ENCODE peak calls at places on chromosome X, in eight cellular contexts. P is CD8-positive, alpha-beta memory T cell; X is NCI-H82; R is stimulated activated CD4-positive, alpha-beta T cell treated with anti-CD3 and anti-CD28 coated beads, Interleukin-15, amount 100 ng/mL, for 1 hour; K is retina; I is activated naive CD4-positive, alpha-beta T cell treated with anti-CD3 and anti-CD28 coated beads for 36 hours; J is midbrain; D is NCI-H2081. B is an unnamed sample.
A peak's percentile ranks its signal among the peaks of the same experiment; 100 is the strongest.

GRCh38 chrX:11214346-11215190 is 78.6 kb upstream of the AMELX start:
- DNase-seq in P (no peak), X (no peak), R (no peak), K (no peak), I (no peak), J (no peak), D (no peak), B (no peak)

GRCh38 chrX:31117195-31117594 is 45.4 kb upstream of the FTHL17 start:
- DNase-seq in P (no peak), X (no peak), R (no peak), K (no peak), I (no peak), J (no peak), D (no peak), B (no peak)

GRCh38 chrX:78527263-78527662 is 131.9 kb downstream of the RTL3 start:
- DNase-seq in P (no peak), X (no peak), R (no peak), K (no peak), I (peak; percentile 32), J (no peak), D (no peak), B (no peak)

GRCh38 chrX:46561931-46562721 is 11.4 kb upstream of the CHST7 start:
- DNase-seq in P (no peak), X (no peak), R (no peak), K (no peak), I (no peak), J (peak; percentile 3), D (no peak), B (no peak)

GRCh38 chrX:79573760-79574159 is 206.6 kb upstream of the ITM2A start:
- DNase-seq in P (no peak), X (no peak), R (no peak), K (no peak), I (no peak), J (no peak), D (no peak), B (no peak)

GRCh38 chrX:147877726-147878125 is 34.0 kb upstream of the FMR1 start:
- DNase-seq in P (no peak), X (no peak), R (no peak), K (no peak), I (no peak), J (no peak), D (no peak), B (no peak)

GRCh38 chrX:46715997-46716396 is 42.9 kb downstream of the SLC9A7 start:
- DNase-seq in P (no peak), X (no peak), R (no peak), K (no peak), I (no peak), J (no peak), D (no peak), B (no peak)

GRCh38 chrX:39214380-39215126 is 413.3 kb downstream of the MID1IP1 start:
- DNase-seq in P (no peak), X (no peak), R (no peak), K (no peak), I (no peak), J (peak; percentile 45), D (no peak), B (peak; percentile 40)

GRCh38 chrX:13005671-13006473 is 31.0 kb downstream of the TMSB4X start:
- DNase-seq in P (no peak), X (no peak), R (no peak), K (no peak), I (peak; percentile 39), J (peak; percentile 11), D (no peak), B (no peak)

GRCh38 chrX:154368630-154369452 is 5.6 kb downstream of the FLNA start:
- DNase-seq in P (peak; percentile 84), X (peak; percentile 35), R (peak; percentile 83), K (no peak), I (peak; percentile 93), J (no peak), D (peak; percentile 35), B (no peak)

GRCh38 chrX:141142946-141143345 is 34.0 kb downstream of the LDOC1 start:
- DNase-seq in P (no peak), X (no peak), R (no peak), K (no peak), I (no peak), J (no peak), D (no peak), B (no peak)

GRCh38 chrX:128975716-128976115 is 547.6 kb downstream of the SMARCA1 start:
- DNase-seq in P (no peak), X (peak; percentile 68), R (no peak), K (peak; percentile 71), I (peak; percentile 32), J (peak; percentile 17), D (peak; percentile 66), B (peak; percentile 0)

GRCh38 chrX:69948398-69948797 is 101.3 kb downstream of the AWAT2 start:
- DNase-seq in P (no peak), X (no peak), R (no peak), K (no peak), I (no peak), J (no peak), D (no peak), B (no peak)

GRCh38 chrX:1389181-1389992 is 2.5 kb downstream of the SLC25A6 start:
- DNase-seq in P (no peak), X (no peak), R (no peak), K (no peak), I (no peak), J (no peak), D (no peak), B (no peak)

GRCh38 chrX:121161501-121161933 is 114.1 kb downstream of the GLUD2 start:
- DNase-seq in P (no peak), X (peak; percentile 33), R (no peak), K (no peak), I (peak; percentile 33), J (no peak), D (no peak), B (no peak)

GRCh38 chrX:130176354-130176776 is 4.6 kb downstream of the RAB33A start:
- DNase-seq in P (no peak), X (no peak), R (no peak), K (no peak), I (no peak), J (no peak), D (no peak), B (no peak)

GRCh38 chrX:129931411-129932136 is 25.6 kb downstream of the UTP14A start:
- DNase-seq in P (peak; percentile 46), X (peak; percentile 94), R (peak; percentile 7), K (peak; percentile 77), I (peak; percentile 43), J (peak; percentile 89), D (peak; percentile 62), B (peak; percentile 77)

GRCh38 chrX:15416133-15416993 is 32.1 kb upstream of the VEGFD start:
- DNase-seq in P (no peak), X (no peak), R (no peak), K (no peak), I (no peak), J (no peak), D (no peak), B (no peak)

GRCh38 chrX:155027509-155028066 is 944 bp downstream of the FUNDC2 start:
- DNase-seq in P (peak; percentile 14), X (peak; percentile 41), R (no peak), K (peak; percentile 11), I (peak; percentile 23), J (peak; percentile 10), D (peak; percentile 6), B (peak; percentile 4)

GRCh38 chrX:13386636-13387035 is 66.8 kb upstream of the ATXN3L start:
- DNase-seq in P (no peak), X (peak; percentile 44), R (no peak), K (no peak), I (no peak), J (no peak), D (no peak), B (no peak)

GRCh38 chrX:40628506-40628905 is 5.3 kb downstream of the MPC1L start:
- DNase-seq in P (no peak), X (no peak), R (no peak), K (no peak), I (no peak), J (no peak), D (no peak), B (no peak)